ENCODE peak calls at places on chromosome 1, in seven cellular contexts. Z is T-cell; B is T follicular helper cell; U is iPS-NIHi11; J is stimulated activated CD8-positive, alpha-beta memory T cell treated with anti-CD3 and anti-CD28 coated beads, Interleukin-7, amount 100 ng/mL, for 1 hour; Q is NCI-H2081 treated with DMSO at 0.1 percent for 48 hours; O is Right ventricle myocardium superior. V is an unnamed sample.

GRCh38 chr1:17155257-17155895 is 36.1 kb upstream of the PADI2 start:
- DNase-seq in Z (no peak), B (no peak), U (no peak), J (no peak), Q (no peak), O (no peak), V (no peak)

GRCh38 chr1:5711956-5712645 is 280.1 kb downstream of the NPHP4 start:
- DNase-seq in Z (no peak), B (no peak), U (no peak), J (no peak), Q (no peak), O (no peak), V (no peak)

GRCh38 chr1:99869304-99869703 is 19.1 kb downstream of the AGL start:
- DNase-seq in Z (no peak), B (no peak), U (no peak), J (no peak), Q (no peak), O (no peak), V (no peak)

GRCh38 chr1:5683446-5683845 is 308.8 kb downstream of the NPHP4 start:
- DNase-seq in Z (no peak), B (no peak), U (no peak), J (no peak), Q (no peak), O (no peak), V (no peak)

GRCh38 chr1:43763497-43763973 is 56.2 kb downstream of the ST3GAL3 start:
- DNase-seq in Z (peak), B (peak), U (peak), J (peak), Q (peak), O (peak), V (peak)

GRCh38 chr1:92404661-92405060 is 82.1 kb downstream of the GFI1 start:
- DNase-seq in Z (no peak), B (no peak), U (no peak), J (no peak), Q (no peak), O (no peak), V (no peak)

GRCh38 chr1:97089223-97089622 is 367.6 kb downstream of the PTBP2 start:
- DNase-seq in Z (no peak), B (no peak), U (no peak), J (no peak), Q (no peak), O (no peak), V (no peak)

GRCh38 chr1:193104496-193104905 is 713 bp downstream of the GLRX2 start:
- DNase-seq in Z (no peak), B (no peak), U (peak), J (no peak), Q (no peak), O (peak), V (no peak)

GRCh38 chr1:153342178-153342577 is 6.5 kb downstream of the PGLYRP4 start:
- DNase-seq in Z (no peak), B (no peak), U (no peak), J (no peak), Q (no peak), O (no peak), V (no peak)

GRCh38 chr1:10196991-10197390 is 13.4 kb upstream of the KIF1B start:
- DNase-seq in Z (no peak), B (no peak), U (no peak), J (no peak), Q (no peak), O (no peak), V (no peak)

GRCh38 chr1:20867062-20867461 is 80.0 kb upstream of the HP1BP3 start:
- DNase-seq in Z (no peak), B (no peak), U (no peak), J (no peak), Q (no peak), O (no peak), V (no peak)

GRCh38 chr1:98389809-98390208 is 271.7 kb upstream of the SNX7 start:
- DNase-seq in Z (no peak), B (no peak), U (no peak), J (no peak), Q (no peak), O (no peak), V (no peak)

GRCh38 chr1:185721553-185721952 is 12.6 kb upstream of the HMCN1 start:
- DNase-seq in Z (no peak), B (no peak), U (no peak), J (no peak), Q (no peak), O (no peak), V (no peak)

GRCh38 chr1:204241050-204241449 is 27.3 kb upstream of the GOLT1A start:
- DNase-seq in Z (no peak), B (no peak), U (no peak), J (no peak), Q (no peak), O (no peak), V (no peak)

GRCh38 chr1:23098463-23099170 is 70.0 kb downstream of the LUZP1 start:
- DNase-seq in Z (peak), B (peak), U (peak), J (peak), Q (peak), O (no peak), V (peak)

GRCh38 chr1:56516539-56517252 is 62.7 kb downstream of the PLPP3 start:
- DNase-seq in Z (no peak), B (no peak), U (peak), J (no peak), Q (no peak), O (no peak), V (peak)

GRCh38 chr1:47681735-47682134 is 243.9 kb downstream of the FOXD2 start:
- DNase-seq in Z (no peak), B (no peak), U (no peak), J (no peak), Q (no peak), O (no peak), V (no peak)

GRCh38 chr1:111565079-111565478 is 54.5 kb upstream of the RAP1A start:
- DNase-seq in Z (no peak), B (no peak), U (no peak), J (no peak), Q (no peak), O (no peak), V (no peak)

GRCh38 chr1:84967666-84968065 is 29.2 kb downstream of the MCOLN2 start:
- DNase-seq in Z (no peak), B (no peak), U (no peak), J (no peak), Q (no peak), O (no peak), V (no peak)

GRCh38 chr1:51517361-51518032 is 1.6 kb downstream of the EPS15 start:
- DNase-seq in Z (no peak), B (no peak), U (no peak), J (no peak), Q (no peak), O (no peak), V (no peak)

V was measured in iPS DF 19.7.